ENCODE peak calls at places on chromosomes 11 and 22, in five cellular contexts. One of them, this sample, is unnamed.

GRCh38 chr22:49735411-49736311 is 92.0 kb downstream of the BRD1 start:
- DNase-seq in cardiac fibroblast: peak; percentile 3
- DNase-seq in uterus: no peak
- DNase-seq in lower leg skin: peak; percentile 66
- DNase-seq in thoracic aorta: no peak
- DNase-seq in this sample: peak; percentile 3

GRCh38 chr11:112839051-112839450 is 122.2 kb upstream of the NCAM1 start:
- DNase-seq in thoracic aorta: no peak
- DNase-seq in lower leg skin: no peak
- DNase-seq in cardiac fibroblast: no peak
- DNase-seq in uterus: no peak
- DNase-seq in this sample: no peak

GRCh38 chr11:95544095-95544795 is 245.3 kb downstream of the FAM76B start:
- DNase-seq in cardiac fibroblast: no peak
- DNase-seq in uterus: no peak
- DNase-seq in lower leg skin: no peak
- DNase-seq in thoracic aorta: no peak
- DNase-seq in this sample: no peak

GRCh38 chr22:30575011-30575671 is 676 bp upstream of the GAL3ST1 start:
- DNase-seq in uterus: peak; percentile 46
- DNase-seq in lower leg skin: no peak
- DNase-seq in cardiac fibroblast: peak; percentile 93
- DNase-seq in thoracic aorta: peak; percentile 25
- DNase-seq in this sample: peak; percentile 90

GRCh38 chr22:49899530-49899929 is 18.7 kb downstream of the ALG12 start:
- DNase-seq in thoracic aorta: no peak
- DNase-seq in lower leg skin: no peak
- DNase-seq in cardiac fibroblast: no peak
- DNase-seq in uterus: no peak
- DNase-seq in this sample: no peak

GRCh38 chr22:17159504-17159951 is 451 bp upstream of the HDHD5 start:
- DNase-seq in cardiac fibroblast: peak; percentile 45
- DNase-seq in uterus: peak; percentile 45
- DNase-seq in thoracic aorta: peak; percentile 8
- DNase-seq in lower leg skin: peak; percentile 90
- DNase-seq in this sample: peak; percentile 38

GRCh38 chr11:7575841-7576451 is 62.1 kb downstream of the PPFIBP2 start:
- DNase-seq in uterus: no peak
- DNase-seq in lower leg skin: no peak
- DNase-seq in thoracic aorta: no peak
- DNase-seq in cardiac fibroblast: peak; percentile 44
- DNase-seq in this sample: no peak

GRCh38 chr11:62880231-62880802 is 379 bp upstream of the SLC3A2 start:
- DNase-seq in lower leg skin: no peak
- DNase-seq in uterus: peak; percentile 76
- DNase-seq in cardiac fibroblast: peak; percentile 92
- DNase-seq in thoracic aorta: peak; percentile 55
- DNase-seq in this sample: peak; percentile 67

GRCh38 chr11:10489444-10489785 is 34.4 kb downstream of the AMPD3 start:
- DNase-seq in thoracic aorta: no peak
- DNase-seq in lower leg skin: peak; percentile 84
- DNase-seq in uterus: peak; percentile 9
- DNase-seq in cardiac fibroblast: no peak
- DNase-seq in this sample: no peak

GRCh38 chr11:21040615-21041014 is 371.2 kb downstream of the NELL1 start:
- DNase-seq in thoracic aorta: no peak
- DNase-seq in cardiac fibroblast: no peak
- DNase-seq in lower leg skin: no peak
- DNase-seq in uterus: no peak
- DNase-seq in this sample: no peak

GRCh38 chr11:102664001-102664752 is 39.0 kb upstream of the MMP20 start:
- DNase-seq in uterus: no peak
- DNase-seq in thoracic aorta: no peak
- DNase-seq in cardiac fibroblast: no peak
- DNase-seq in lower leg skin: no peak
- DNase-seq in this sample: no peak

GRCh38 chr22:46114518-46115387 is 35.6 kb upstream of the PPARA start:
- DNase-seq in cardiac fibroblast: no peak
- DNase-seq in thoracic aorta: no peak
- DNase-seq in lower leg skin: no peak
- DNase-seq in uterus: peak; percentile 48
- DNase-seq in this sample: no peak

GRCh38 chr22:18096823-18097222 is 13.8 kb upstream of the TUBA8 start:
- DNase-seq in cardiac fibroblast: no peak
- DNase-seq in uterus: no peak
- DNase-seq in lower leg skin: no peak
- DNase-seq in thoracic aorta: no peak
- DNase-seq in this sample: no peak

GRCh38 chr11:34021977-34022735 is 29.4 kb upstream of the CAPRIN1 start:
- DNase-seq in lower leg skin: no peak
- DNase-seq in uterus: no peak
- DNase-seq in thoracic aorta: no peak
- DNase-seq in cardiac fibroblast: no peak
- DNase-seq in this sample: no peak

GRCh38 chr22:29837780-29838598 is at the start of gene ASCC2:
- DNase-seq in lower leg skin: peak; percentile 100
- DNase-seq in uterus: peak; percentile 99
- DNase-seq in cardiac fibroblast: peak; percentile 96
- DNase-seq in thoracic aorta: peak; percentile 98
- DNase-seq in this sample: peak; percentile 97

GRCh38 chr11:61555051-61555969 is 25.6 kb downstream of the SYT7 start:
- DNase-seq in cardiac fibroblast: no peak
- DNase-seq in thoracic aorta: no peak
- DNase-seq in lower leg skin: no peak
- DNase-seq in uterus: no peak
- DNase-seq in this sample: no peak

GRCh38 chr22:19466126-19466716 is 12.8 kb downstream of the UFD1 start:
- DNase-seq in cardiac fibroblast: no peak
- DNase-seq in thoracic aorta: no peak
- DNase-seq in uterus: no peak
- DNase-seq in lower leg skin: no peak
- DNase-seq in this sample: no peak
- H3K4me3 ChIP-seq in cardiac fibroblast: no peak overlapping the region
- H3K4me3 ChIP-seq in thoracic aorta: no peak overlapping the region
- H3K4me3 ChIP-seq in uterus: no peak overlapping the region
- H3K4me3 ChIP-seq in lower leg skin: no peak overlapping the region
- H3K4me3 ChIP-seq in this sample: no peak overlapping the region

DNA sequence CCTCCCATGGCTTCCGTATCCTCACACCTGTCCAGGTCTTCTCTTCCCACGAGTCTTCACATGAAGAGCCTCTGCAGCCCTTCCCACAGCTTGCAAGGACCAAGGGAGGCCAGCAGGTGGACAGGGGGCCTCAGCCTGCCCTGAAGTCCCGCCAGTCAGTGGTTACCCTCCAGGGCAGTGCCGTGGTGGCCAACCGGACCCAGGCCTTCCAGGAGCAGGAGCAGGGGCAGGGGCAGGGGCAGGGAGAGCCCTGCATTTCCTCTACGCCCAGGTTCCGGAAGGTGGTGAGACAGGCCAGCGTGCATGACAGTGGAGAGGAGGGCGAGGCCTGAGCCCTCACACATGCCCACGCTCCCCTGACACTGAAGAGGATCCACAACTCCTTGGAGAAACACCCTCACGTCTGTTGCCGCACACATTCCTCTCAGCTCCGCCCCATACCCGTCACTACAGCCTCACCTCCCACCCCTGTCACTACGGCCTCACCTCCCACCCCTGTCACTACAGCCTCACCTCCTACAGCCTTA is 8.3 kb downstream of the SSH3 start:
- DNase-seq in cardiac fibroblast: no peak
- DNase-seq in thoracic aorta: no peak
- DNase-seq in lower leg skin: peak; percentile 88
- DNase-seq in uterus: no peak
- DNase-seq in this sample: no peak
- TF ChIP-seq CTCF in cardiac fibroblast: no peak
- TF ChIP-seq CTCF in thoracic aorta: no peak
- TF ChIP-seq CTCF in lower leg skin: no peak
- TF ChIP-seq CTCF in uterus: no peak
- TF ChIP-seq CTCF in this sample: no peak

GRCh38 chr11:75186999-75187398 is 36.1 kb downstream of the SLCO2B1 start:
- DNase-seq in thoracic aorta: no peak
- DNase-seq in uterus: no peak
- DNase-seq in cardiac fibroblast: no peak
- DNase-seq in lower leg skin: no peak
- DNase-seq in this sample: no peak
- H3K4me3 ChIP-seq in thoracic aorta: no peak overlapping the region
- H3K4me3 ChIP-seq in uterus: no peak overlapping the region
- H3K4me3 ChIP-seq in cardiac fibroblast: no peak overlapping the region
- H3K4me3 ChIP-seq in lower leg skin: no peak overlapping the region
- H3K4me3 ChIP-seq in this sample: no peak overlapping the region

DNA sequence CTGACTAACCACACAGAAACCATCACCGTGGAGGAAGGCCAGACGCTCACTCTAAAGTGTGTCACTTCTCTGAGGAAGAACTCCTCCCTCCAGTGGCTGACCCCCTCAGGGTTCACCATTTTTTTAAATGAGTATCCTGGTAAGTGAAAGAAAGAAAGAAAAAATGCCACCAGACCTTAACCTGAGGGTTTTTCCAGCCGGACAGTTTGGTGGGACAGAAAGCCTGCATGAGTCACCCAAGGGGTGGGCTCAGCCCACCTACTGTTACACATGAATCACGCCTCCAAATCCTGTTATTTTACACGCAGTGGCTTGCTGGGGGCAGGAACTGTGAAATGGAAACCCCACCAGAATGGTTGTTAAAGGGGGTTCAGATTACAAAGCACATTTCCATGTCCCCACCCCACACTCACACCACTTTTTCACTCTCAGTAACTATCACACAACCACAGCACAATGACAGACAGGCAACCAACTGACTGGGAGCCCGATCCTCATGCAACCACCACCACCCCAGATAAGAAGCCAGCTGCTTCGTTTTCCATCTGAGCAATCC is 11.9 kb downstream of the CRTAM start:
- DNase-seq in cardiac fibroblast: peak; percentile 42
- DNase-seq in lower leg skin: no peak
- DNase-seq in uterus: no peak
- DNase-seq in thoracic aorta: no peak
- DNase-seq in this sample: peak; percentile 45
- TF ChIP-seq CTCF in cardiac fibroblast: no peak
- TF ChIP-seq CTCF in lower leg skin: no peak
- TF ChIP-seq CTCF in uterus: no peak
- TF ChIP-seq CTCF in thoracic aorta: no peak
- TF ChIP-seq CTCF in this sample: peak; percentile 17